ENCODE peak calls at places on chromosomes 3 and 15, in six cellular contexts. One of them, this sample, is unnamed. For H3K27me3, the result is how much of the 10 kb centered on the place peaks cover.

GRCh38 chr15:31803388-31803884 is 226.9 kb upstream of the CHRNA7 start:
- DNase-seq in sigmoid colon: no peak
- DNase-seq in H1: no peak
- DNase-seq in transverse colon: no peak
- DNase-seq in stomach: no peak
- DNase-seq in HepG2: no peak
- DNase-seq in this sample: no peak

GRCh38 chr15:73941044-73941443 is 14.8 kb downstream of the LOXL1 start:
- DNase-seq in sigmoid colon: no peak
- DNase-seq in H1: no peak
- DNase-seq in transverse colon: no peak
- DNase-seq in stomach: no peak
- DNase-seq in HepG2: no peak
- DNase-seq in this sample: peak

GRCh38 chr15:93997071-93997658 is 234.2 kb upstream of the MCTP2 start:
- DNase-seq in sigmoid colon: no peak
- DNase-seq in H1: no peak
- DNase-seq in transverse colon: no peak
- DNase-seq in stomach: no peak
- DNase-seq in HepG2: peak
- DNase-seq in this sample: no peak

GRCh38 chr15:68586274-68586961 is 7.6 kb downstream of the CORO2B start:
- DNase-seq in sigmoid colon: no peak
- DNase-seq in H1: no peak
- DNase-seq in transverse colon: no peak
- DNase-seq in stomach: no peak
- DNase-seq in HepG2: peak
- DNase-seq in this sample: peak

GRCh38 chr3:50334339-50335075 is 6.1 kb downstream of the RASSF1 start:
- DNase-seq in sigmoid colon: no peak
- DNase-seq in H1: no peak
- DNase-seq in transverse colon: no peak
- DNase-seq in stomach: no peak
- DNase-seq in HepG2: no peak
- DNase-seq in this sample: no peak

GRCh38 chr3:197487911-197488391 is 67.8 kb downstream of the BDH1 start:
- DNase-seq in sigmoid colon: no peak
- DNase-seq in H1: no peak
- DNase-seq in transverse colon: no peak
- DNase-seq in stomach: no peak
- DNase-seq in HepG2: peak
- DNase-seq in this sample: no peak

GRCh38 chr3:30180305-30181275 is 425.8 kb upstream of the TGFBR2 start:
- DNase-seq in sigmoid colon: no peak
- DNase-seq in H1: no peak
- DNase-seq in transverse colon: no peak
- DNase-seq in stomach: no peak
- DNase-seq in HepG2: no peak
- DNase-seq in this sample: no peak

GRCh38 chr3:5389057-5389456 is 201.6 kb downstream of the EDEM1 start:
- DNase-seq in sigmoid colon: no peak
- DNase-seq in H1: no peak
- DNase-seq in transverse colon: no peak
- DNase-seq in stomach: no peak
- DNase-seq in HepG2: peak
- DNase-seq in this sample: no peak

GRCh38 chr3:85316252-85316651 is 357.5 kb downstream of the CADM2 start:
- DNase-seq in sigmoid colon: no peak
- DNase-seq in H1: no peak
- DNase-seq in transverse colon: no peak
- DNase-seq in stomach: no peak
- DNase-seq in HepG2: no peak
- DNase-seq in this sample: no peak

GRCh38 chr3:184977796-184978195 is 165.8 kb downstream of the VPS8 start:
- DNase-seq in sigmoid colon: no peak
- DNase-seq in H1: no peak
- DNase-seq in transverse colon: no peak
- DNase-seq in stomach: no peak
- DNase-seq in HepG2: no peak
- DNase-seq in this sample: no peak

GRCh38 chr15:71349736-71350515 is 234.7 kb downstream of the THSD4 start:
- DNase-seq in sigmoid colon: no peak
- DNase-seq in H1: no peak
- DNase-seq in transverse colon: no peak
- DNase-seq in stomach: no peak
- DNase-seq in HepG2: no peak
- DNase-seq in this sample: no peak

GRCh38 chr3:80999481-80999880 is 762.0 kb downstream of the GBE1 start:
- DNase-seq in sigmoid colon: no peak
- DNase-seq in H1: no peak
- DNase-seq in transverse colon: no peak
- DNase-seq in stomach: no peak
- DNase-seq in HepG2: no peak
- DNase-seq in this sample: no peak

DNA sequence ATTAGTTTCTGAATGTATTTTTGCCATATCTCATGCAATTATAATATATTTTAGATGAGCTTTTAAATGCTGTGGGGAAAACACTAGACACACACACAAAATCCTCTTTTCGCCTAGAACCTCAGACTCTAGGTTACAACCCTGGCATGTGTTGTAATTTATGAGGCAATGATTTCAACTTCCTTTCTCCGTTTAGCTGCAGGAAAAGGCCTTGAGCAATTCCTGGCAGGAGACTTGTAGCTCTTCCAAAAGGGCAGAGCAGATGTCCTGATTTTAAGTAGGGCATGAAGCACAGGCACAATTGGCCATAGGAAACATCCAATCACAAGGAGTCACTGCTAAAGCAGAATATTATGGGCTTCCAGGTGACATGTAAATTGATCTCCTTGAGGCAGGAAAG is 82.0 kb downstream of the GPR156 start:
- DNase-seq in sigmoid colon: peak
- DNase-seq in H1: no peak
- DNase-seq in transverse colon: no peak
- DNase-seq in stomach: no peak
- DNase-seq in HepG2: no peak
- DNase-seq in this sample: no peak
- TF ChIP-seq POLR2AphosphoS5 in sigmoid colon: peak
- TF ChIP-seq POLR2AphosphoS5 in H1: no peak
- TF ChIP-seq POLR2AphosphoS5 in transverse colon: peak
- TF ChIP-seq POLR2AphosphoS5 in stomach: peak
- TF ChIP-seq POLR2AphosphoS5 in HepG2: no peak
- TF ChIP-seq POLR2AphosphoS5 in this sample: peak

GRCh38 chr3:53975382-53975781 is 83.7 kb upstream of the SELENOK start:
- DNase-seq in sigmoid colon: no peak
- DNase-seq in H1: no peak
- DNase-seq in transverse colon: no peak
- DNase-seq in stomach: no peak
- DNase-seq in HepG2: no peak
- DNase-seq in this sample: no peak
- H3K27me3 ChIP-seq in sigmoid colon: under half
- H3K27me3 ChIP-seq in H1: under half
- H3K27me3 ChIP-seq in transverse colon: under half
- H3K27me3 ChIP-seq in stomach: under half
- H3K27me3 ChIP-seq in HepG2: under half
- H3K27me3 ChIP-seq in this sample: under half

DNA sequence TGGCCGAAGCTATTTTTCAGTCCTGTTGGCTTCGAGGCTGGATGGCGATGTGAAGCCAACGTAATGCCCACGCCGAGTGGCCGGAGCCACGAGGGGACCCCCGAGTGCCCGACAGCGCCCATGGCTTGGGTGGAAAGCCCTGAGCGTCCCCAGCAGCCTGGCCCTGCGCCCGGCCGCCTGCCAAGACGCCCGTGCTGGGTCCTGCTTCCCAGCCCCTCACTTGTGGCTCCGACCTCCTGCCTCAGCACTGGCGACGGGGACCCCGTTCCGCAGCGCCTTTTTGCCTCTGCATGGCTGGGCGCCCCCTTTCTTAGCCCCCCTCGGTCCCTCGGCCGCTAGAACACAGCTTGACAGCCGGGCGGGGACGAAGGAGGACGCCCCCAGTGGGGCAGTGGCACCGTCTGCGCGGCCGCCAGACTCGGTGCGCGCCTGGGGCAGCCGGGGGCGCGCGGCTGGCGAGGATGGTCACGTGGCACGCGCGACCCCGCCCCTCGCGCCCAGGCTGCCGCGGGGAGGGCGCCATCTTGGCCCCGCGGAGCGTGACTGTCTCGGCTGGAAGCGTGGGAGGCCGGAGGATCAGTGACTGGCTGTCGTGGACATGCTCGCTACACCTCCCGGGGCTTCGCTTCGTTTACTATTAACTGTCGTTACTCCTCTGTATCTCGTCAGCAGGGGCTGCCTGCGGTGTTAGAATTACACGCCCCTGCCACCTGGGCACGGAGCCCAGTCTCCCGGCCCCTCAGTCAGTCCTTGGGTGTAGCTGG is 626 bp upstream of the GPR176 start:
- DNase-seq in sigmoid colon: peak
- DNase-seq in H1: peak
- DNase-seq in transverse colon: peak
- DNase-seq in stomach: peak
- DNase-seq in HepG2: peak
- DNase-seq in this sample: peak
- TF ChIP-seq POLR2A in sigmoid colon: no peak
- TF ChIP-seq POLR2A in H1: peak
- TF ChIP-seq POLR2A in transverse colon: peak
- TF ChIP-seq POLR2A in stomach: no peak
- TF ChIP-seq POLR2A in HepG2: peak
- TF ChIP-seq POLR2A in this sample: no peak

GRCh38 chr3:12194209-12194608 is 35.5 kb upstream of the TIMP4 start:
- DNase-seq in sigmoid colon: no peak
- DNase-seq in H1: no peak
- DNase-seq in transverse colon: no peak
- DNase-seq in stomach: no peak
- DNase-seq in HepG2: no peak
- DNase-seq in this sample: no peak
- TF ChIP-seq POLR2AphosphoS5 in sigmoid colon: peak
- TF ChIP-seq POLR2AphosphoS5 in H1: no peak
- TF ChIP-seq POLR2AphosphoS5 in transverse colon: peak
- TF ChIP-seq POLR2AphosphoS5 in stomach: peak
- TF ChIP-seq POLR2AphosphoS5 in HepG2: no peak
- TF ChIP-seq POLR2AphosphoS5 in this sample: peak

DNA sequence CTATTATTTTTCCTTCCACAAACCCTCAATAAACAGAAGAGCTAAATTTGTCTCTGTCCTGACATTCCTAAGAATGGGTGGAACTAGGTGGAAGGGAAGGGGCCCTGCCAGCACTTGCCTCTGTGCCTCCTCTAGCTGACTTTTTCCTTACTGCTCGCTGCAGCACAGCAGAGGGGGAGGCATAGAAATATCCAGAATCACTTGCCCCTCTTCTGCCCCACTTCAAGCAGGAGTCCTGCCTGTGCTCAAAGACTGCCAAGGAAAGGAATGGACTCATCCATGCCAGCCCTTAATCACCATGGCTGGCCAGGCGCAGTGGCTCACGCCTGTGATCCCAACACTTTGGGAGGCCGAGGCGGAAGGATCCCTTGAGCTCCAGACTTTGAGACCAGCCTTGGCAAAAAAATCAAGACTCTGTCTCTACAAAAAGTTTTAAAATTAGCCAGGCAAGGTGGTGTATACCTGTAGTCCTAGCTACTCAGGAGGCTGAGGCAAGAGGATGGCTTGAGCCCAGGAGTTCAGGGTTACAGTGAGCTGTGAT is 51.8 kb downstream of the ADCY5 start:
- DNase-seq in sigmoid colon: no peak
- DNase-seq in H1: no peak
- DNase-seq in transverse colon: no peak
- DNase-seq in stomach: no peak
- DNase-seq in HepG2: no peak
- DNase-seq in this sample: peak
- H3K27me3 ChIP-seq in sigmoid colon: under half
- H3K27me3 ChIP-seq in H1: under half
- H3K27me3 ChIP-seq in transverse colon: under half
- H3K27me3 ChIP-seq in stomach: under half
- H3K27me3 ChIP-seq in HepG2: under half
- H3K27me3 ChIP-seq in this sample: under half

DNA sequence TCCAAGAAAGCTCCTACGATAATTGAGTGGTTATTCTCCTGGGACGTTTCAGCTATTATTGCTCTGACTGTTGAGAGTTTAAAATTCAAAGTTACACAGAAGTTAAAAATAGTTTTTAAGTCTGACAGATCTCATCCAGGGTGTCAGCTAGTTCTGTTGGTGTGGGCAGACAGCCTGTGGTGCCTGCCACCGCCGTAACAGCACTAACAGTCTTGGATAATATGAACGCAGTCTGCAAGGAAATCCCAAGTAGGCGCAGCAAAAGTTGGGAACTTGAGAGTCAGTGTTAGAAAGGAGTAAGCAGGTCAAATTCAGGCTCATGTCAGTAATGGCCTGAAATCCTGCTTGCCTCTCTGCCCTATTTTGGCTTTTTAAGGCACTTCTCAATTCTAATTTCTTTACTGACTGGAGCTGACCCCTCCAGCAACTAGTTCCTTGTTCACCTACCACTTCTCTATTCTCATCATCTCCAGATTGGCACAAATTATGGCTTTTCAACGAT is 1.7 kb downstream of the CRYBG3 start:
- DNase-seq in sigmoid colon: no peak
- DNase-seq in H1: no peak
- DNase-seq in transverse colon: no peak
- DNase-seq in stomach: no peak
- DNase-seq in HepG2: no peak
- DNase-seq in this sample: no peak
- TF ChIP-seq POLR2A in sigmoid colon: no peak
- TF ChIP-seq POLR2A in H1: no peak
- TF ChIP-seq POLR2A in transverse colon: no peak
- TF ChIP-seq POLR2A in stomach: no peak
- TF ChIP-seq POLR2A in HepG2: no peak
- TF ChIP-seq POLR2A in this sample: no peak

DNA sequence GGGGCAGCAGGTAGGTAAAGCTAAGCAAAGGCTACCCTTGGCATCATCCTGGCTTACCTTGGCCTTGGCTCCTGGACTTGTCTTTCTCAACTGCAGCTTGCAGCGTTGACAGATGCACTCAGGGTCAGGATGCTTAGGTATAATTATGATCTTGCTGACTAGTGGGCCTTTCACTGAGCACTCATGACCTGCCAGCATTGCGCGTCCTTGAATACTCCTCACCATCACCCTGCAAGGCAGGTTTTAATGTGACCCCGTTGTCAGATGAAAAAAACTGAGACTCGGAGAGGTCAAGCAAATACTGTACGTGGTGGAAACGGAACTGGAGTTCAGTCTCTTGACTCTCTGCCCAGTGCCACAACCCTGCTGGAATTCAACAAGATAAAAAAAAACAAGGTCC is 126.7 kb downstream of the OPA1 start:
- DNase-seq in sigmoid colon: no peak
- DNase-seq in H1: no peak
- DNase-seq in transverse colon: no peak
- DNase-seq in stomach: no peak
- DNase-seq in HepG2: peak
- DNase-seq in this sample: no peak
- TF ChIP-seq POLR2AphosphoS5 in sigmoid colon: no peak
- TF ChIP-seq POLR2AphosphoS5 in H1: no peak
- TF ChIP-seq POLR2AphosphoS5 in transverse colon: no peak
- TF ChIP-seq POLR2AphosphoS5 in stomach: no peak
- TF ChIP-seq POLR2AphosphoS5 in HepG2: no peak
- TF ChIP-seq POLR2AphosphoS5 in this sample: no peak